ENCODE peak calls at places on chromosome 13, in eight cellular contexts. One of them, this sample, is unnamed. For H3K4me1, the result is how much of the 10 kb centered on the place peaks cover.

GRCh38 chr13:74103196-74103595 is 31.0 kb downstream of the KLF12 start:
- DNase-seq in neural progenitor cell: no peak
- DNase-seq in breast epithelium: no peak
- DNase-seq in GM23338: no peak
- DNase-seq in uterus: no peak
- DNase-seq in cardiac muscle cell: no peak
- DNase-seq in right lobe of liver: no peak
- DNase-seq in tibial artery: no peak
- DNase-seq in this sample: no peak

GRCh38 chr13:85241045-85241444 is 558.2 kb downstream of the SLITRK6 start:
- DNase-seq in breast epithelium: no peak
- DNase-seq in right lobe of liver: no peak
- DNase-seq in tibial artery: no peak
- DNase-seq in uterus: no peak
- DNase-seq in GM23338: no peak
- DNase-seq in cardiac muscle cell: peak
- DNase-seq in neural progenitor cell: no peak
- DNase-seq in this sample: no peak

GRCh38 chr13:25249001-25249543 is 38.2 kb downstream of the MTMR6 start:
- DNase-seq in breast epithelium: no peak
- DNase-seq in GM23338: peak
- DNase-seq in right lobe of liver: no peak
- DNase-seq in neural progenitor cell: peak
- DNase-seq in uterus: no peak
- DNase-seq in cardiac muscle cell: peak
- DNase-seq in tibial artery: no peak
- DNase-seq in this sample: no peak

GRCh38 chr13:33017410-33017929 is 1.2 kb downstream of the KL start:
- DNase-seq in neural progenitor cell: peak
- DNase-seq in cardiac muscle cell: peak
- DNase-seq in GM23338: peak
- DNase-seq in right lobe of liver: peak
- DNase-seq in uterus: peak
- DNase-seq in tibial artery: peak
- DNase-seq in breast epithelium: no peak
- DNase-seq in this sample: no peak

GRCh38 chr13:94305934-94306333 is 173.5 kb downstream of the DCT start:
- DNase-seq in GM23338: no peak
- DNase-seq in breast epithelium: no peak
- DNase-seq in cardiac muscle cell: no peak
- DNase-seq in tibial artery: no peak
- DNase-seq in uterus: no peak
- DNase-seq in right lobe of liver: no peak
- DNase-seq in neural progenitor cell: no peak
- DNase-seq in this sample: no peak

GRCh38 chr13:29975287-29975686 is 124.9 kb upstream of the UBL3 start:
- DNase-seq in uterus: no peak
- DNase-seq in breast epithelium: no peak
- DNase-seq in cardiac muscle cell: no peak
- DNase-seq in GM23338: no peak
- DNase-seq in right lobe of liver: no peak
- DNase-seq in neural progenitor cell: no peak
- DNase-seq in tibial artery: no peak
- DNase-seq in this sample: no peak

GRCh38 chr13:102897371-102898138 is 51.7 kb downstream of the ERCC5 start:
- DNase-seq in breast epithelium: no peak
- DNase-seq in uterus: no peak
- DNase-seq in GM23338: no peak
- DNase-seq in right lobe of liver: peak
- DNase-seq in cardiac muscle cell: no peak
- DNase-seq in neural progenitor cell: no peak
- DNase-seq in tibial artery: no peak
- DNase-seq in this sample: no peak

GRCh38 chr13:33307820-33308219 is 22.3 kb upstream of the STARD13 start:
- DNase-seq in breast epithelium: no peak
- DNase-seq in uterus: no peak
- DNase-seq in tibial artery: no peak
- DNase-seq in right lobe of liver: no peak
- DNase-seq in neural progenitor cell: no peak
- DNase-seq in cardiac muscle cell: peak
- DNase-seq in GM23338: no peak
- DNase-seq in this sample: no peak

GRCh38 chr13:91468301-91468700 is 69.9 kb downstream of the GPC5 start:
- DNase-seq in right lobe of liver: no peak
- DNase-seq in uterus: no peak
- DNase-seq in tibial artery: no peak
- DNase-seq in neural progenitor cell: no peak
- DNase-seq in GM23338: no peak
- DNase-seq in breast epithelium: no peak
- DNase-seq in cardiac muscle cell: no peak
- DNase-seq in this sample: peak

GRCh38 chr13:47480121-47480520 is 521.0 kb downstream of the SUCLA2 start:
- DNase-seq in uterus: no peak
- DNase-seq in cardiac muscle cell: peak
- DNase-seq in neural progenitor cell: no peak
- DNase-seq in breast epithelium: no peak
- DNase-seq in right lobe of liver: no peak
- DNase-seq in tibial artery: no peak
- DNase-seq in GM23338: no peak
- DNase-seq in this sample: no peak

GRCh38 chr13:39855236-39855635 is 199.8 kb downstream of the COG6 start:
- DNase-seq in breast epithelium: no peak
- DNase-seq in GM23338: no peak
- DNase-seq in uterus: no peak
- DNase-seq in neural progenitor cell: no peak
- DNase-seq in right lobe of liver: no peak
- DNase-seq in cardiac muscle cell: peak
- DNase-seq in tibial artery: no peak
- DNase-seq in this sample: no peak

GRCh38 chr13:100197591-100198365 is 108.9 kb downstream of the PCCA start:
- DNase-seq in tibial artery: no peak
- DNase-seq in neural progenitor cell: no peak
- DNase-seq in uterus: no peak
- DNase-seq in breast epithelium: no peak
- DNase-seq in right lobe of liver: peak
- DNase-seq in cardiac muscle cell: no peak
- DNase-seq in GM23338: no peak
- DNase-seq in this sample: no peak

GRCh38 chr13:85312071-85312470 is 487.1 kb downstream of the SLITRK6 start:
- DNase-seq in neural progenitor cell: no peak
- DNase-seq in right lobe of liver: no peak
- DNase-seq in cardiac muscle cell: no peak
- DNase-seq in breast epithelium: no peak
- DNase-seq in tibial artery: no peak
- DNase-seq in GM23338: no peak
- DNase-seq in uterus: no peak
- DNase-seq in this sample: no peak

GRCh38 chr13:53340505-53341143 is 312.0 kb downstream of the OLFM4 start:
- DNase-seq in neural progenitor cell: no peak
- DNase-seq in GM23338: no peak
- DNase-seq in breast epithelium: no peak
- DNase-seq in cardiac muscle cell: no peak
- DNase-seq in right lobe of liver: no peak
- DNase-seq in tibial artery: no peak
- DNase-seq in uterus: no peak
- DNase-seq in this sample: no peak

GRCh38 chr13:64688893-64689677 is 2541.1 kb downstream of the PCDH9 start:
- DNase-seq in uterus: no peak
- DNase-seq in GM23338: no peak
- DNase-seq in tibial artery: no peak
- DNase-seq in breast epithelium: no peak
- DNase-seq in right lobe of liver: no peak
- DNase-seq in cardiac muscle cell: no peak
- DNase-seq in neural progenitor cell: no peak
- DNase-seq in this sample: no peak

GRCh38 chr13:34678154-34678553 is 263.9 kb upstream of the NBEA start:
- DNase-seq in right lobe of liver: no peak
- DNase-seq in uterus: no peak
- DNase-seq in neural progenitor cell: no peak
- DNase-seq in breast epithelium: no peak
- DNase-seq in cardiac muscle cell: peak
- DNase-seq in tibial artery: no peak
- DNase-seq in GM23338: no peak
- DNase-seq in this sample: no peak

GRCh38 chr13:60679928-60680693 is 283.1 kb downstream of the TDRD3 start:
- DNase-seq in right lobe of liver: no peak
- DNase-seq in cardiac muscle cell: peak
- DNase-seq in GM23338: peak
- DNase-seq in uterus: no peak
- DNase-seq in neural progenitor cell: no peak
- DNase-seq in breast epithelium: no peak
- DNase-seq in tibial artery: no peak
- DNase-seq in this sample: no peak

GRCh38 chr13:84417426-84417825 is 535.2 kb upstream of the SLITRK1 start:
- DNase-seq in uterus: no peak
- DNase-seq in right lobe of liver: no peak
- DNase-seq in GM23338: no peak
- DNase-seq in neural progenitor cell: no peak
- DNase-seq in breast epithelium: no peak
- DNase-seq in tibial artery: no peak
- DNase-seq in cardiac muscle cell: no peak
- DNase-seq in this sample: no peak

GRCh38 chr13:94419304-94419943 is 60.1 kb downstream of the DCT start:
- DNase-seq in cardiac muscle cell: peak
- DNase-seq in GM23338: no peak
- DNase-seq in neural progenitor cell: no peak
- DNase-seq in right lobe of liver: no peak
- DNase-seq in breast epithelium: no peak
- DNase-seq in uterus: no peak
- DNase-seq in tibial artery: no peak
- DNase-seq in this sample: no peak

GRCh38 chr13:35630551-35631275 is 154.2 kb upstream of the MAB21L1 start:
- DNase-seq in uterus: no peak
- DNase-seq in cardiac muscle cell: peak
- DNase-seq in GM23338: peak
- DNase-seq in right lobe of liver: no peak
- DNase-seq in breast epithelium: no peak
- DNase-seq in neural progenitor cell: peak
- DNase-seq in tibial artery: no peak
- DNase-seq in this sample: no peak

GRCh38 chr13:28357846-28358496 is 137.0 kb downstream of the FLT1 start:
- DNase-seq in tibial artery: no peak
- DNase-seq in right lobe of liver: no peak
- DNase-seq in uterus: no peak
- DNase-seq in cardiac muscle cell: no peak
- DNase-seq in neural progenitor cell: no peak
- DNase-seq in breast epithelium: no peak
- DNase-seq in GM23338: no peak
- DNase-seq in this sample: no peak

GRCh38 chr13:29081036-29081435 is 260.9 kb downstream of the MTUS2 start:
- DNase-seq in uterus: no peak
- DNase-seq in tibial artery: no peak
- DNase-seq in neural progenitor cell: no peak
- DNase-seq in GM23338: no peak
- DNase-seq in cardiac muscle cell: no peak
- DNase-seq in right lobe of liver: no peak
- DNase-seq in breast epithelium: no peak
- DNase-seq in this sample: no peak

GRCh38 chr13:27149702-27150101 is 21.9 kb downstream of the USP12 start:
- DNase-seq in breast epithelium: no peak
- DNase-seq in uterus: no peak
- DNase-seq in GM23338: no peak
- DNase-seq in right lobe of liver: no peak
- DNase-seq in cardiac muscle cell: no peak
- DNase-seq in tibial artery: no peak
- DNase-seq in neural progenitor cell: no peak
- DNase-seq in this sample: no peak

GRCh38 chr13:66618702-66619101 is 611.4 kb downstream of the PCDH9 start:
- DNase-seq in GM23338: peak
- DNase-seq in tibial artery: no peak
- DNase-seq in cardiac muscle cell: peak
- DNase-seq in neural progenitor cell: peak
- DNase-seq in breast epithelium: no peak
- DNase-seq in uterus: no peak
- DNase-seq in right lobe of liver: no peak
- DNase-seq in this sample: no peak
- TF ChIP-seq CTCF in GM23338: no peak
- TF ChIP-seq CTCF in tibial artery: no peak
- TF ChIP-seq CTCF in cardiac muscle cell: peak
- TF ChIP-seq CTCF in neural progenitor cell: peak
- TF ChIP-seq CTCF in breast epithelium: no peak
- TF ChIP-seq CTCF in uterus: no peak
- TF ChIP-seq CTCF in right lobe of liver: peak
- TF ChIP-seq CTCF in this sample: peak

GRCh38 chr13:21326155-21327030 is 132.7 kb downstream of the ZDHHC20 start:
- DNase-seq in uterus: peak
- DNase-seq in right lobe of liver: no peak
- DNase-seq in breast epithelium: no peak
- DNase-seq in GM23338: peak
- DNase-seq in tibial artery: no peak
- DNase-seq in neural progenitor cell: peak
- DNase-seq in cardiac muscle cell: peak
- DNase-seq in this sample: no peak
- H3K4me3 ChIP-seq in uterus: peak
- H3K4me3 ChIP-seq in right lobe of liver: peak
- H3K4me3 ChIP-seq in breast epithelium: peak
- H3K4me3 ChIP-seq in GM23338: peak
- H3K4me3 ChIP-seq in tibial artery: peak
- H3K4me3 ChIP-seq in neural progenitor cell: peak
- H3K4me3 ChIP-seq in cardiac muscle cell: peak
- H3K4me3 ChIP-seq in this sample: peak

DNA sequence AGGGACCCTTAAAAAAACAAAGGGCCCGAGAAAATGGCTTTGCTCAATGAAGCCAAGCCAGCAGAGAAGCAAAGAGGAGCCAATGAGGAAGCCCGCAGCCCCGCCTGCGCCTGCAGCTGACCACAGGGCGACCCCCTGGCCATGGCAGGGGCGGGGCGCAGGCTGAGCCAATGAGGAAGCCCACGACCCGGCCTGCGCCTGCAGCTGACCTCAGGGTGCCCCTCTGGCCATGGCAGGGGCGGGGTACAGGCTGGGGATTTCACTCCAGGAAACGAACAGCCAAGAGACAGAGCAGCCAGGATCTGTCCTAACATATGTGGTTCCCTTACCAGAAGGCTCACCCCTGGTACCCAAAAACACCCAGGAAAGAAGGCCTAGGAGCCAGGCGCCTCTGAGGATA is 101.4 kb downstream of the STK24 start:
- DNase-seq in breast epithelium: no peak
- DNase-seq in GM23338: peak
- DNase-seq in cardiac muscle cell: peak
- DNase-seq in uterus: no peak
- DNase-seq in neural progenitor cell: peak
- DNase-seq in right lobe of liver: no peak
- DNase-seq in tibial artery: no peak
- DNase-seq in this sample: no peak
- H3K4me1 ChIP-seq in breast epithelium: under half
- H3K4me1 ChIP-seq in GM23338: under half
- H3K4me1 ChIP-seq in cardiac muscle cell: under half
- H3K4me1 ChIP-seq in uterus: under half
- H3K4me1 ChIP-seq in neural progenitor cell: under half
- H3K4me1 ChIP-seq in right lobe of liver: under half
- H3K4me1 ChIP-seq in tibial artery: under half
- H3K4me1 ChIP-seq in this sample: under half

DNA sequence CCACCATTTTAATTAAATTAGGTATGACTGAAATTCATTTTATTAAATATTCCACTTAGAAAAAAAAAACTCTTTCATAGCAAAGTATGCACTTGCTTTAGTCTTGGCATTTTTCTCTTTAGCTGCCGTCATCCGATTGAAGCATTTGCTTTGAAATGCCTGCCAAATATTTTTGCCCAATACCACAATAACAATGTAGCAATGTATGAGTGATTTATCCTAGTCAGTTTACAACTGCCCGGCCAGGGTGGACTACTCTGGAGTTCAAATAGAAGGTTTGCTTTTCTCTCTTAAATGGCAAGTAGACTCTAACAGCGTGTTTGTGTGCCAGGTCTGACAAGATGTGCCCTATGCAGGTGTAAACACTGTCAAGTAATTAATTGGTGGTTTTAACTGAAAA is 675.3 kb upstream of the SGCG start:
- DNase-seq in GM23338: no peak
- DNase-seq in neural progenitor cell: no peak
- DNase-seq in right lobe of liver: no peak
- DNase-seq in uterus: no peak
- DNase-seq in cardiac muscle cell: peak
- DNase-seq in tibial artery: no peak
- DNase-seq in breast epithelium: no peak
- DNase-seq in this sample: no peak
- TF ChIP-seq CTCF in GM23338: no peak
- TF ChIP-seq CTCF in neural progenitor cell: no peak
- TF ChIP-seq CTCF in right lobe of liver: no peak
- TF ChIP-seq CTCF in uterus: no peak
- TF ChIP-seq CTCF in cardiac muscle cell: no peak
- TF ChIP-seq CTCF in tibial artery: no peak
- TF ChIP-seq CTCF in breast epithelium: no peak
- TF ChIP-seq CTCF in this sample: no peak